ENCODE peak calls at places on chromosomes 3 and 15, in nine cellular contexts. G is EH; P is HAP-1; B is cardiac muscle cell; U is tibial artery; T is H1; S is activated T-helper 1 cell treated with anti-CD3 and anti-CD28 coated beads, Interleukin-12 subunit alpha, Interleukin-12 subunit beta, Interleukin-2, Interleukin-4 antibody, amounts not matched to agents 30 ng/mL and 10 ng/mL and 1 ng/mL, durations not matched to agents 14 hours and 24 hours and 36 hours; W is NCI-H1105; C is hypothalamus. L is an unnamed sample.

GRCh38 chr15:75644376-75644775 is 3.3 kb upstream of the SNX33 start:
- DNase-seq in G (peak), P (no peak), B (no peak), U (no peak), T (no peak), S (no peak), W (no peak), C (no peak), L (no peak)

GRCh38 chr15:88704791-88705768 is 66.3 kb downstream of the ISG20 start:
- DNase-seq in G (peak), P (peak), B (peak), U (peak), T (no peak), S (no peak), W (peak), C (no peak), L (no peak)

GRCh38 chr3:39980021-39980420 is 170.6 kb downstream of the MYRIP start:
- DNase-seq in G (no peak), P (no peak), B (no peak), U (no peak), T (no peak), S (no peak), W (no peak), C (no peak), L (peak)

GRCh38 chr3:30098656-30099454 is 507.5 kb upstream of the TGFBR2 start:
- DNase-seq in G (peak), P (no peak), B (no peak), U (no peak), T (no peak), S (no peak), W (no peak), C (no peak), L (no peak)

GRCh38 chr15:69921626-69922624 is 175.8 kb downstream of the TLE3 start:
- DNase-seq in G (no peak), P (no peak), B (no peak), U (no peak), T (no peak), S (no peak), W (no peak), C (no peak), L (no peak)

GRCh38 chr3:155254445-155254844 is 39.0 kb downstream of the STRIT1 start:
- DNase-seq in G (no peak), P (no peak), B (no peak), U (no peak), T (no peak), S (no peak), W (no peak), C (no peak), L (no peak)

GRCh38 chr3:128076465-128076782 is 24.2 kb downstream of the SEC61A1 start:
- DNase-seq in G (no peak), P (no peak), B (peak), U (no peak), T (no peak), S (no peak), W (no peak), C (no peak), L (no peak)

GRCh38 chr15:74780983-74781672 is 752 bp upstream of the CSK start:
- DNase-seq in G (peak), P (peak), B (peak), U (no peak), T (no peak), S (no peak), W (no peak), C (no peak), L (peak)

GRCh38 chr3:2303567-2303966 is 204.9 kb downstream of the CNTN4 start:
- DNase-seq in G (no peak), P (peak), B (peak), U (no peak), T (no peak), S (no peak), W (no peak), C (no peak), L (no peak)

GRCh38 chr15:99998661-99999101 is 265.4 kb upstream of the LYSMD4 start:
- DNase-seq in G (no peak), P (no peak), B (no peak), U (no peak), T (no peak), S (no peak), W (no peak), C (no peak), L (no peak)

GRCh38 chr3:44883999-44884431 is 9.6 kb downstream of the TGM4 start:
- DNase-seq in G (peak), P (no peak), B (no peak), U (no peak), T (no peak), S (no peak), W (no peak), C (no peak), L (no peak)

GRCh38 chr15:86855962-86856361 is 776.3 kb downstream of the AGBL1 start:
- DNase-seq in G (no peak), P (no peak), B (no peak), U (no peak), T (no peak), S (no peak), W (no peak), C (no peak), L (no peak)

GRCh38 chr3:5194801-5195509 is 7.4 kb downstream of the EDEM1 start:
- DNase-seq in G (peak), P (no peak), B (no peak), U (peak), T (no peak), S (peak), W (no peak), C (no peak), L (no peak)

GRCh38 chr3:150414273-150414672 is 6.2 kb downstream of the TSC22D2 start:
- DNase-seq in G (peak), P (peak), B (peak), U (no peak), T (no peak), S (no peak), W (no peak), C (no peak), L (no peak)

GRCh38 chr3:46406786-46407611 is at the start of the genes CCR5AS and CCRL2:
- DNase-seq in G (peak), P (no peak), B (peak), U (peak), T (no peak), S (peak), W (no peak), C (no peak), L (no peak)

GRCh38 chr15:41585140-41586047 is 26.4 kb downstream of the TYRO3 start:
- DNase-seq in G (peak), P (no peak), B (peak), U (no peak), T (no peak), S (peak), W (no peak), C (peak), L (peak)